ENCODE peak calls at places on chromosome 15, in four cellular contexts. B is effector memory CD8-positive, alpha-beta T cell; U is HTR-8/SVneo; I is left lung. N is an unnamed sample.

GRCh38 chr15:45094358-45094730 is 19.6 kb downstream of the DUOX2 start:
- DNase-seq in U (no peak), I (peak), B (no peak), N (no peak)

GRCh38 chr15:95278532-95279265 is 1047.3 kb downstream of the MCTP2 start:
- DNase-seq in U (no peak), I (no peak), B (no peak), N (no peak)

GRCh38 chr15:95459288-95459687 is 871.2 kb upstream of the NR2F2 start:
- DNase-seq in B (no peak), U (no peak), I (no peak), N (no peak)

GRCh38 chr15:40439461-40440299 is 1.1 kb upstream of the BAHD1 start:
- DNase-seq in U (no peak), I (peak), B (no peak), N (no peak)

GRCh38 chr15:90866800-90867199 is 1.6 kb upstream of the FURIN start:
- DNase-seq in B (no peak), I (no peak), U (no peak), N (no peak)

GRCh38 chr15:58498821-58499580 is 67.2 kb downstream of the LIPC start:
- DNase-seq in B (no peak), U (no peak), I (no peak), N (no peak)

GRCh38 chr15:100596792-100597191 is 5.2 kb downstream of the LINS1 start:
- DNase-seq in B (peak), I (peak), U (no peak), N (peak)

GRCh38 chr15:60356832-60357231 is 41.0 kb downstream of the ANXA2 start:
- DNase-seq in I (no peak), U (no peak), B (no peak), N (no peak)

GRCh38 chr15:93989611-93990010 is 241.8 kb upstream of the MCTP2 start:
- DNase-seq in U (no peak), I (no peak), B (no peak), N (no peak)

GRCh38 chr15:48358229-48358641 is 27.0 kb downstream of the DUT start:
- DNase-seq in B (no peak), I (no peak), U (no peak), N (no peak)

GRCh38 chr15:28969511-28970085 is 83.8 kb downstream of the APBA2 start:
- DNase-seq in U (no peak), I (no peak), B (no peak), N (no peak)